ENCODE peak calls at places on chromosomes 5 and 9, in ten cellular contexts. One of them, this sample, is unnamed.
A peak's percentile ranks its signal among the peaks of the same experiment; 100 is the strongest.

GRCh38 chr5:105840800-105841199 is 1829.9 kb downstream of the EFNA5 start:
- DNase-seq in body of pancreas: no peak
- DNase-seq in A549: no peak
- DNase-seq in H9: no peak
- DNase-seq in coronary artery: no peak
- DNase-seq in AG04450: no peak
- DNase-seq in transverse colon: no peak
- DNase-seq in ovary: no peak
- DNase-seq in psoas muscle: no peak
- DNase-seq in breast epithelium: no peak
- DNase-seq in this sample: no peak

GRCh38 chr9:33619666-33620404 is 95.8 kb downstream of the ANKRD18B start:
- DNase-seq in ovary: no peak
- DNase-seq in psoas muscle: no peak
- DNase-seq in breast epithelium: no peak
- DNase-seq in H9: no peak
- DNase-seq in body of pancreas: no peak
- DNase-seq in A549: peak; percentile 88
- DNase-seq in transverse colon: no peak
- DNase-seq in coronary artery: no peak
- DNase-seq in AG04450: peak; percentile 88
- DNase-seq in this sample: no peak

GRCh38 chr5:111699324-111699723 is 57.7 kb downstream of the NREP start:
- DNase-seq in coronary artery: no peak
- DNase-seq in H9: no peak
- DNase-seq in AG04450: no peak
- DNase-seq in body of pancreas: no peak
- DNase-seq in transverse colon: no peak
- DNase-seq in breast epithelium: no peak
- DNase-seq in ovary: no peak
- DNase-seq in psoas muscle: no peak
- DNase-seq in A549: no peak
- DNase-seq in this sample: no peak

GRCh38 chr9:38145526-38146053 is 76.6 kb upstream of the SHB start:
- DNase-seq in body of pancreas: no peak
- DNase-seq in ovary: no peak
- DNase-seq in A549: no peak
- DNase-seq in coronary artery: no peak
- DNase-seq in transverse colon: no peak
- DNase-seq in psoas muscle: no peak
- DNase-seq in H9: peak; percentile 49
- DNase-seq in AG04450: no peak
- DNase-seq in breast epithelium: no peak
- DNase-seq in this sample: no peak

GRCh38 chr5:154779105-154779504 is 23.9 kb downstream of the LARP1 start:
- DNase-seq in A549: peak; percentile 76
- DNase-seq in H9: no peak
- DNase-seq in transverse colon: no peak
- DNase-seq in ovary: no peak
- DNase-seq in body of pancreas: no peak
- DNase-seq in coronary artery: no peak
- DNase-seq in AG04450: peak; percentile 69
- DNase-seq in breast epithelium: no peak
- DNase-seq in psoas muscle: no peak
- DNase-seq in this sample: no peak

GRCh38 chr5:6483880-6484382 is 35.3 kb downstream of the UBE2QL1 start:
- DNase-seq in AG04450: no peak
- DNase-seq in breast epithelium: no peak
- DNase-seq in coronary artery: no peak
- DNase-seq in H9: no peak
- DNase-seq in psoas muscle: no peak
- DNase-seq in body of pancreas: no peak
- DNase-seq in ovary: no peak
- DNase-seq in A549: no peak
- DNase-seq in transverse colon: peak; percentile 27
- DNase-seq in this sample: no peak

GRCh38 chr9:90132866-90133265 is 509.8 kb downstream of the DIRAS2 start:
- DNase-seq in AG04450: no peak
- DNase-seq in H9: no peak
- DNase-seq in transverse colon: no peak
- DNase-seq in body of pancreas: no peak
- DNase-seq in A549: no peak
- DNase-seq in breast epithelium: no peak
- DNase-seq in psoas muscle: no peak
- DNase-seq in coronary artery: no peak
- DNase-seq in ovary: no peak
- DNase-seq in this sample: no peak

GRCh38 chr9:130110596-130111021 is 56.9 kb downstream of the GPR107 start:
- DNase-seq in AG04450: no peak
- DNase-seq in transverse colon: no peak
- DNase-seq in A549: no peak
- DNase-seq in ovary: peak; percentile 56
- DNase-seq in coronary artery: no peak
- DNase-seq in breast epithelium: no peak
- DNase-seq in body of pancreas: no peak
- DNase-seq in psoas muscle: no peak
- DNase-seq in H9: no peak
- DNase-seq in this sample: no peak

GRCh38 chr9:35556781-35557180 is 48.3 kb upstream of the TESK1 start:
- DNase-seq in A549: no peak
- DNase-seq in breast epithelium: no peak
- DNase-seq in coronary artery: no peak
- DNase-seq in transverse colon: no peak
- DNase-seq in psoas muscle: no peak
- DNase-seq in body of pancreas: no peak
- DNase-seq in H9: no peak
- DNase-seq in AG04450: no peak
- DNase-seq in ovary: no peak
- DNase-seq in this sample: no peak

GRCh38 chr9:89702401-89702800 is 97.6 kb downstream of the GADD45G start:
- DNase-seq in AG04450: no peak
- DNase-seq in body of pancreas: no peak
- DNase-seq in breast epithelium: no peak
- DNase-seq in transverse colon: no peak
- DNase-seq in ovary: no peak
- DNase-seq in A549: no peak
- DNase-seq in psoas muscle: no peak
- DNase-seq in coronary artery: no peak
- DNase-seq in H9: no peak
- DNase-seq in this sample: no peak

GRCh38 chr5:31611002-31611401 is 27.9 kb upstream of the PDZD2 start:
- DNase-seq in transverse colon: no peak
- DNase-seq in psoas muscle: no peak
- DNase-seq in H9: no peak
- DNase-seq in AG04450: no peak
- DNase-seq in ovary: no peak
- DNase-seq in body of pancreas: no peak
- DNase-seq in coronary artery: no peak
- DNase-seq in breast epithelium: no peak
- DNase-seq in A549: no peak
- DNase-seq in this sample: no peak

GRCh38 chr5:109939109-109939682 is 249.5 kb downstream of the MAN2A1 start:
- DNase-seq in breast epithelium: no peak
- DNase-seq in psoas muscle: no peak
- DNase-seq in AG04450: no peak
- DNase-seq in A549: no peak
- DNase-seq in H9: no peak
- DNase-seq in body of pancreas: no peak
- DNase-seq in transverse colon: no peak
- DNase-seq in ovary: no peak
- DNase-seq in coronary artery: no peak
- DNase-seq in this sample: no peak

GRCh38 chr5:23029296-23029695 is 176.2 kb upstream of the CDH12 start:
- DNase-seq in body of pancreas: no peak
- DNase-seq in coronary artery: no peak
- DNase-seq in A549: no peak
- DNase-seq in ovary: no peak
- DNase-seq in transverse colon: no peak
- DNase-seq in AG04450: no peak
- DNase-seq in H9: no peak
- DNase-seq in breast epithelium: no peak
- DNase-seq in psoas muscle: no peak
- DNase-seq in this sample: no peak

GRCh38 chr5:149349382-149349781 is 4.1 kb downstream of the GRPEL2 start:
- DNase-seq in A549: no peak
- DNase-seq in transverse colon: no peak
- DNase-seq in ovary: no peak
- DNase-seq in coronary artery: no peak
- DNase-seq in breast epithelium: no peak
- DNase-seq in AG04450: no peak
- DNase-seq in psoas muscle: no peak
- DNase-seq in body of pancreas: no peak
- DNase-seq in H9: no peak
- DNase-seq in this sample: no peak

GRCh38 chr5:149345147-149345891 is at the start of gene GRPEL2:
- DNase-seq in AG04450: peak; percentile 94
- DNase-seq in ovary: peak; percentile 94
- DNase-seq in coronary artery: peak; percentile 97
- DNase-seq in A549: peak; percentile 98
- DNase-seq in transverse colon: peak; percentile 96
- DNase-seq in H9: peak; percentile 97
- DNase-seq in breast epithelium: peak; percentile 94
- DNase-seq in psoas muscle: peak; percentile 95
- DNase-seq in body of pancreas: peak; percentile 95
- DNase-seq in this sample: peak; percentile 94

GRCh38 chr5:149345892-149346222 is 558 bp downstream of the GRPEL2 start:
- DNase-seq in breast epithelium: no peak
- DNase-seq in ovary: no peak
- DNase-seq in AG04450: no peak
- DNase-seq in A549: peak; percentile 23
- DNase-seq in transverse colon: no peak
- DNase-seq in coronary artery: no peak
- DNase-seq in body of pancreas: no peak
- DNase-seq in H9: no peak
- DNase-seq in psoas muscle: no peak
- DNase-seq in this sample: no peak

GRCh38 chr5:149352169-149352568 is 5.7 kb upstream of the PCYOX1L start:
- DNase-seq in A549: no peak
- DNase-seq in AG04450: no peak
- DNase-seq in psoas muscle: no peak
- DNase-seq in transverse colon: no peak
- DNase-seq in body of pancreas: no peak
- DNase-seq in H9: no peak
- DNase-seq in ovary: no peak
- DNase-seq in coronary artery: no peak
- DNase-seq in breast epithelium: no peak
- DNase-seq in this sample: no peak

GRCh38 chr5:149348463-149348862 is 3.2 kb downstream of the GRPEL2 start:
- DNase-seq in body of pancreas: no peak
- DNase-seq in transverse colon: no peak
- DNase-seq in ovary: no peak
- DNase-seq in H9: no peak
- DNase-seq in coronary artery: no peak
- DNase-seq in breast epithelium: no peak
- DNase-seq in A549: no peak
- DNase-seq in psoas muscle: no peak
- DNase-seq in AG04450: no peak
- DNase-seq in this sample: no peak
- H3K27ac ChIP-seq in body of pancreas: no peak overlapping the region
- H3K27ac ChIP-seq in transverse colon: no peak overlapping the region
- H3K27ac ChIP-seq in ovary: no peak overlapping the region
- H3K27ac ChIP-seq in H9: no peak overlapping the region
- H3K27ac ChIP-seq in coronary artery: no peak overlapping the region
- H3K27ac ChIP-seq in breast epithelium: no peak overlapping the region
- H3K27ac ChIP-seq in A549: no peak overlapping the region
- H3K27ac ChIP-seq in psoas muscle: no peak overlapping the region
- H3K27ac ChIP-seq in AG04450: no peak overlapping the region
- H3K27ac ChIP-seq in this sample: no peak overlapping the region

GRCh38 chr5:171642894-171643293 is 142.7 kb upstream of the SMIM23 start:
- DNase-seq in H9: no peak
- DNase-seq in coronary artery: no peak
- DNase-seq in A549: no peak
- DNase-seq in ovary: no peak
- DNase-seq in breast epithelium: no peak
- DNase-seq in transverse colon: no peak
- DNase-seq in AG04450: no peak
- DNase-seq in psoas muscle: no peak
- DNase-seq in body of pancreas: no peak
- DNase-seq in this sample: no peak
- H3K27ac ChIP-seq in H9: no peak overlapping the region
- H3K27ac ChIP-seq in coronary artery: no peak overlapping the region
- H3K27ac ChIP-seq in A549: no peak overlapping the region
- H3K27ac ChIP-seq in ovary: no peak overlapping the region
- H3K27ac ChIP-seq in breast epithelium: no peak overlapping the region
- H3K27ac ChIP-seq in transverse colon: no peak overlapping the region
- H3K27ac ChIP-seq in AG04450: no peak overlapping the region
- H3K27ac ChIP-seq in psoas muscle: no peak overlapping the region
- H3K27ac ChIP-seq in body of pancreas: no peak overlapping the region
- H3K27ac ChIP-seq in this sample: no peak overlapping the region

GRCh38 chr5:172414618-172415599 is 39.4 kb downstream of the SH3PXD2B start:
- DNase-seq in A549: no peak
- DNase-seq in body of pancreas: peak; percentile 85
- DNase-seq in breast epithelium: no peak
- DNase-seq in ovary: peak; percentile 72
- DNase-seq in psoas muscle: peak; percentile 51
- DNase-seq in coronary artery: peak; percentile 79
- DNase-seq in AG04450: no peak
- DNase-seq in transverse colon: peak; percentile 47
- DNase-seq in H9: no peak
- DNase-seq in this sample: peak; percentile 46

GRCh38 chr5:172411423-172412111 is 42.8 kb downstream of the SH3PXD2B start:
- DNase-seq in psoas muscle: no peak
- DNase-seq in transverse colon: peak; percentile 33
- DNase-seq in body of pancreas: no peak
- DNase-seq in breast epithelium: no peak
- DNase-seq in AG04450: no peak
- DNase-seq in A549: no peak
- DNase-seq in H9: no peak
- DNase-seq in coronary artery: no peak
- DNase-seq in ovary: no peak
- DNase-seq in this sample: no peak

GRCh38 chr5:172410839-172411238 is 43.5 kb downstream of the SH3PXD2B start:
- DNase-seq in A549: no peak
- DNase-seq in psoas muscle: no peak
- DNase-seq in H9: no peak
- DNase-seq in breast epithelium: no peak
- DNase-seq in transverse colon: no peak
- DNase-seq in coronary artery: no peak
- DNase-seq in ovary: no peak
- DNase-seq in AG04450: no peak
- DNase-seq in body of pancreas: no peak
- DNase-seq in this sample: no peak

GRCh38 chr5:172413601-172414000 is 40.7 kb downstream of the SH3PXD2B start:
- DNase-seq in A549: no peak
- DNase-seq in body of pancreas: no peak
- DNase-seq in ovary: no peak
- DNase-seq in psoas muscle: no peak
- DNase-seq in coronary artery: no peak
- DNase-seq in AG04450: no peak
- DNase-seq in H9: no peak
- DNase-seq in breast epithelium: no peak
- DNase-seq in transverse colon: no peak
- DNase-seq in this sample: no peak

GRCh38 chr5:172412724-172413260 is 41.5 kb downstream of the SH3PXD2B start:
- DNase-seq in breast epithelium: peak; percentile 60
- DNase-seq in A549: no peak
- DNase-seq in AG04450: peak; percentile 65
- DNase-seq in transverse colon: peak; percentile 68
- DNase-seq in H9: no peak
- DNase-seq in ovary: peak; percentile 57
- DNase-seq in coronary artery: peak; percentile 91
- DNase-seq in psoas muscle: peak; percentile 93
- DNase-seq in body of pancreas: peak; percentile 64
- DNase-seq in this sample: no peak
- H3K27ac ChIP-seq in breast epithelium: peak overlapping the region; percentile 81
- H3K27ac ChIP-seq in A549: peak overlapping the region; percentile 48
- H3K27ac ChIP-seq in AG04450: peak overlapping the region; percentile 84
- H3K27ac ChIP-seq in transverse colon: peak overlapping the region; percentile 83
- H3K27ac ChIP-seq in H9: no peak overlapping the region
- H3K27ac ChIP-seq in ovary: peak overlapping the region; percentile 42
- H3K27ac ChIP-seq in coronary artery: peak overlapping the region; percentile 72
- H3K27ac ChIP-seq in psoas muscle: peak overlapping the region; percentile 32
- H3K27ac ChIP-seq in body of pancreas: no peak overlapping the region
- H3K27ac ChIP-seq in this sample: peak overlapping the region; percentile 83

GRCh38 chr9:124279531-124280175 is 21.9 kb downstream of the NEK6 start:
- DNase-seq in psoas muscle: no peak
- DNase-seq in breast epithelium: no peak
- DNase-seq in AG04450: no peak
- DNase-seq in H9: no peak
- DNase-seq in ovary: no peak
- DNase-seq in transverse colon: no peak
- DNase-seq in body of pancreas: no peak
- DNase-seq in coronary artery: no peak
- DNase-seq in A549: no peak
- DNase-seq in this sample: no peak
- H3K27ac ChIP-seq in psoas muscle: no peak overlapping the region
- H3K27ac ChIP-seq in breast epithelium: peak overlapping the region; percentile 75
- H3K27ac ChIP-seq in AG04450: peak overlapping the region; percentile 87
- H3K27ac ChIP-seq in H9: no peak overlapping the region
- H3K27ac ChIP-seq in ovary: peak overlapping the region; percentile 36
- H3K27ac ChIP-seq in transverse colon: peak overlapping the region; percentile 80
- H3K27ac ChIP-seq in body of pancreas: no peak overlapping the region
- H3K27ac ChIP-seq in coronary artery: peak overlapping the region; percentile 75
- H3K27ac ChIP-seq in A549: peak overlapping the region; percentile 89
- H3K27ac ChIP-seq in this sample: peak overlapping the region; percentile 10